ENCODE peak calls at places on chromosomes 16 and 17, in eight cellular contexts. N is AG04450, I is left ventricle myocardium inferior, U is kidney epithelial cell, O is cardiac muscle cell, Z is Peyer's patch, K is BE2C, V is heart right ventricle. E is an unnamed sample.

GRCh38 chr17:19979917-19980770 is 2.5 kb upstream of the AKAP10 start:
- DNase-seq in O (no peak), I (peak; percentile 52), K (no peak), Z (no peak), V (peak; percentile 65), U (no peak), N (no peak), E (no peak)

GRCh38 chr17:52524238-52524637 is 365.7 kb upstream of the CA10 start:
- DNase-seq in K (no peak), O (no peak), U (no peak), I (no peak), N (no peak), V (no peak), Z (no peak), E (no peak)

GRCh38 chr16:84323626-84324025 is 28.9 kb downstream of the WFDC1 start:
- DNase-seq in I (no peak), O (no peak), Z (no peak), K (no peak), U (no peak), N (no peak), V (no peak), E (no peak)

GRCh38 chr17:44968225-44969143 is at the start of gene C1QL1:
- DNase-seq in U (no peak), O (peak; percentile 96), N (peak; percentile 39), Z (peak; percentile 80), I (peak; percentile 94), V (peak; percentile 94), K (peak; percentile 98), E (peak; percentile 35)

GRCh38 chr16:14510939-14511797 is 118.9 kb downstream of the PARN start:
- DNase-seq in V (no peak), Z (no peak), I (no peak), O (no peak), N (no peak), K (no peak), U (peak; percentile 71), E (peak; percentile 39)

GRCh38 chr16:50771366-50771765 is 29.5 kb downstream of the CYLD start:
- DNase-seq in N (peak; percentile 21), I (no peak), Z (no peak), K (no peak), O (no peak), U (no peak), V (no peak), E (peak; percentile 27)

GRCh38 chr16:72961115-72961832 is 86.7 kb downstream of the ZFHX3 start:
- DNase-seq in V (no peak), Z (no peak), O (no peak), N (no peak), I (no peak), K (peak; percentile 98), U (peak; percentile 12), E (no peak)

GRCh38 chr16:21277927-21278706 is at the start of gene CRYM:
- DNase-seq in K (peak; percentile 55), U (no peak), Z (peak; percentile 57), N (no peak), V (peak; percentile 75), I (peak; percentile 71), O (peak; percentile 72), E (no peak)

DNA sequence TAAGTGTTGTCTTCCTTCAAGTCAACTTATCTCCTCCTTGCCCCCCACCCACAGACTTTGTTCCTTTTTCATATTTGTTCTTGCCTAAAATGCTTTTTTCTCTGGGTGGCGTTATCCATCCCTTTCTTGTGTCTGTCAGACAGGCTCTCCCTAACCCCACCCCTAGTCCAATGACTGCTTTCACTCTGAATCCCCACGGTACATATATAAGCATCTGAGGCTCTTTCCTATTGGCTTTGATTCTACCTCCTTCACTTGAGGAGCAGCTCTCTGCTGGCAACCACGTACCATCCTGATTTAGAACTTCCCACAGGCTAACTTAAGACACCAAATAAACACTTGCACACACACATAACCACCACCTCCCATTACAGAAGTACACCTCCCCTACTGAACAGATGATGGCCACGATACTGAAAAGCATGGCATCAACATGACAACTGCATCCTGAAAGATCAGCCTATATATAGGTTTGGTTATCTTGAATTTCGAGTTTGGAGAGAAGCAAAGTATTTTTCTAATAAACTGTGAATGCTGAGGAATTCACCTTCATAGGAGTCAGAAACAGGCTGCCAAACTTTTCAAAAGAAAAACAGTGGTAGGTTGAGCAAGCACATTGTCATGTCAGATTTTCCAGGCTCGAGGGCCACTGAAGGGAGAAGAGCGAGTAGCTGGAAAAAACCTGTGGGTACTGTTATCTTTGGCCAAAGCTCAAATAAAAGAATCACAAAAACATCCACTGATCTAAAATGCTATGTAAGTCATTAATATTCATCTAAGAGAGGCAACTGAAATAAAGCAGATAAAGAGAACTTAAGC is 24.3 kb downstream of the STAT3 start:
- DNase-seq in I (no peak), K (no peak), U (no peak), N (no peak), O (no peak), V (no peak), Z (no peak), E (no peak)
- H3K27me3 ChIP-seq in I (no peaks in the 10 kb centered on the region), K (no peaks in the 10 kb centered on the region), U (no peaks in the 10 kb centered on the region), N (no peaks in the 10 kb centered on the region), O (no peaks in the 10 kb centered on the region), V (no peaks in the 10 kb centered on the region), Z (no peaks in the 10 kb centered on the region), E (no peaks in the 10 kb centered on the region)

GRCh38 chr16:360698-361336 is 8.3 kb upstream of the AXIN1 start:
- DNase-seq in V (no peak), N (no peak), Z (no peak), K (no peak), I (no peak), U (no peak), O (no peak), E (no peak)

GRCh38 chr16:363110-364090 is 6.9 kb downstream of the MRPL28 start:
- DNase-seq in Z (no peak), K (no peak), V (no peak), O (no peak), I (no peak), N (no peak), U (no peak), E (no peak)

GRCh38 chr16:359871-360697 is 7.6 kb upstream of the AXIN1 start:
- DNase-seq in V (no peak), K (no peak), N (no peak), O (no peak), Z (no peak), U (no peak), I (no peak), E (no peak)

GRCh38 chr16:361341-361871 is 8.9 kb upstream of the AXIN1 start:
- DNase-seq in Z (no peak), K (no peak), I (no peak), O (no peak), U (no peak), V (no peak), N (no peak), E (no peak)

DNA sequence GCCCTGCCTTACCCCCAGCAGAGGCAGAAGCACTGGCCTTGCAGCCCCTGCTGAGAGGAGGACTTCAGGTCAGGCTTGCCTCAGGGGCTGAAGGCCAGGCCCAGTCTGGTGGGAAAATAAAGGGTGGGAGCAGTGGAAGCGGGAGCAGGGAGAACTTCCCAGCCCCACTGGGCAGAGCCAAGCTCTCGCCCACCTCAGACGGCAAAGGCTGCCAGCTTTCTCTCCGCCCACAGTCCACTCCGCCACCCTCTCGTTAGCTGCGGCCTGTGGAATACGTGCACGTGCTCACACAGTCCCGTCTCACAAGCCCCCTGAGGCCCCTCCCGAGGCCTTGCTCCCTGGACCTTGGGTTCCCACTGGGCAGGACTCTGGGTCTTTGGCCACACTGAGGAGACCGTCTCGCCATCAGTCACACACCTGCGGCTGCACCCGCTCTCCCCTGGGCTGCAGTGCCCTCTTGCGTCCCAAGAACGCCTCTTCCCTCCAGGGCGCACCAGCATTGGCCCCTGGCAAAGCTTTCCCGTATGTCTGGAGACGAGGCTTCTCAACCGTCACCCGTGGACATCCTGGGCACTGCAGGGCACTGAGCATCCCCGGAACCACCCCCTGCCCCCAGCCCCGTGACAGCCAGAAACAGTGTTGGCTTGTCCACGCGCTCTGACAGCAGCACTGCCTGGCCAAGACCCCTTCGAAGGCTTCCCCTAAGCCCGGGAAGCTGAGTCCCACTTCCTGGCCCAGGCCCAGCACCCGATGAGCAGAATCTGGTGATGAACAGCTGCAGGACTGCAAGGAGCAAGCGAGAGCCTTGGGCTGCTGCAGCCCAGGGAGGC is 8.3 kb downstream of the MRPL28 start:
- DNase-seq in V (peak; percentile 73), I (peak; percentile 63), K (peak; percentile 90), N (peak; percentile 46), O (peak; percentile 85), Z (peak; percentile 66), U (no peak), E (no peak)
- TF ChIP-seq CTCF in V (peak; percentile 69), I (peak; percentile 84), K (peak; percentile 90), N (peak; percentile 85), O (peak; percentile 74), Z (peak; percentile 91), U (peak; percentile 90), E (peak; percentile 90)

DNA sequence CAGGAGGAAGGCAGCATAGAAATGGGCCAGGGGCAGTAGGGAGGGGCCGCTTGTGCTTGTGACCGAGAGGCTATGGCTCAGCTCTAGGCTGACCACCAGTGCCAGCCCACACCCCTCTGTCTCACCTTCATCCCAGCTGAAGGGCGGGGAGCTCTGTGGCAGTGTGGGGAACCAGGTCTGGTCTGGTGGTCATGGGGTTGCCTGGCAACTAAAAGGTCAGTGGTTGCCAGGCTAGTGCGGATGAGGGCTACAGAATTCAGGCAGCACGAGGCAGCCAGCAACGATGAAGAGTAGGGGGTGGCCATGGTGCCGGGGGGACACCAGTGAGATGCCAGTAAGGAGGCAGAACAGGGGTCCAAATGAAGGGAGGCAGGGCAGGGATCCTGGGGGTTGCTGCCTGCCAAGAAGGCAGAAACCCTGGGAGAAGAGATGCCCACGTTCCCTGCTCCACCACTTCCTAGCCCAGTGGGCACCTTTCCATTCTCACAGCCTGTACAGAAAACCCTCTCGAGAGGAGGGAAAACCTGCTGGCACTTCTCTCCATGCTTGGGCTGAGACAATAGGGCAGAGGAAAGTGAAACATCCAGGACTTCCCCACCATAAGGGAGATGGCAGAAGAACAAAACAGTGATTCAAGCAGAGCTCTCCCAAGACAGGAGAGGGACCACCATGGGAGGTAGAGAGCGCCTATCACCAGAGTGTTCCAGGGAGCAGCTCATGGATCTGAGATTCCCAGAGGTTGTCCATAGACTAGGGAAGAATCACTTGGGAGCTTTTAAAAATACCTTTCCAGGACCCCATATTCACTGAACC is 39.7 kb downstream of the SRCIN1 start:
- DNase-seq in I (no peak), U (no peak), N (no peak), V (no peak), K (no peak), O (no peak), Z (no peak), E (no peak)
- H3K27me3 ChIP-seq in I (peaks cover 100% of the 10 kb centered on the region), U (peaks cover 91% of the 10 kb centered on the region), N (peaks cover 83% of the 10 kb centered on the region), V (peaks cover 99% of the 10 kb centered on the region), K (no peaks in the 10 kb centered on the region), O (peaks cover 80% of the 10 kb centered on the region), Z (no peaks in the 10 kb centered on the region), E (peaks cover 34% of the 10 kb centered on the region)

GRCh38 chr17:79070266-79070880 is 4.3 kb upstream of the ENGASE start:
- DNase-seq in V (no peak), U (no peak), O (no peak), I (no peak), Z (no peak), K (no peak), N (no peak), E (no peak)

GRCh38 chr17:79071161-79071560 is 3.5 kb upstream of the ENGASE start:
- DNase-seq in O (no peak), N (no peak), Z (no peak), U (no peak), K (no peak), V (no peak), I (no peak), E (no peak)

GRCh38 chr17:79066963-79067362 is 7.7 kb upstream of the ENGASE start:
- DNase-seq in U (no peak), O (no peak), N (no peak), K (no peak), V (no peak), Z (no peak), I (no peak), E (no peak)

GRCh38 chr17:79064026-79064425 is 10.6 kb upstream of the ENGASE start:
- DNase-seq in V (no peak), O (no peak), Z (no peak), N (no peak), K (no peak), U (no peak), I (no peak), E (no peak)

DNA sequence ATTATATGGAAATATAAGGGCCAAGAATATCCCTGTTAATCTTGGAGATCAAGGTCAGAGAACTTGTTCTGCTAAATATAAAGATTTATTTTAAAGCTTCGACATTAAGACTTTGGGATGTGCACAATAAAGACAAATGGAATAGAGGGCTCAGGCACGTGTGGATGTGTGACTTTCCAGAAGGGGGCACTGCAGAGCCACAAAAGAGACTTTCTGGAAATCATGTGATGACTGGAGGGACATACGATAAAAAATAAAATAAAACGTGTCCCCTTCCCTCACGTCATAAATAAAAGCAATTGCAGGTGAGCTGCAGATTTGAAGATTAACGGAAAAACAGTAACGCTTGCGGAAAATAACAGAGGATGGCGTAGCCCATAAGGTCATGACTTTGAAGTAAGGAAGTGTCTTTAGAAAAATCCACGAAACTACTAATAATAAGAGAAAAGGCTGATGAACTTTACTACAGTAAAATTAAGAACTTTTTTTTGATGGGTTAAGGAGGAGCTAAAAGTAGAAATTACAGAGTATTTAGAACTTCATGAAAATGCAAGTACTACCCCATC is 9.4 kb upstream of the ENGASE start:
- DNase-seq in K (peak; percentile 67), I (no peak), O (peak; percentile 70), Z (no peak), N (no peak), U (no peak), V (no peak), E (no peak)
- TF ChIP-seq CTCF in K (peak; percentile 81), I (peak; percentile 76), O (peak; percentile 58), Z (peak; percentile 93), N (peak; percentile 54), U (peak; percentile 41), V (peak; percentile 71), E (peak; percentile 51)

E was measured in BJ.